ENCODE peak calls at places on chromosomes 3 and 15, in ten cellular contexts. O, R, D, A, F, W, K, H, X and E are unnamed samples.
A peak's percentile ranks its signal among the peaks of the same experiment; 100 is the strongest.

GRCh38 chr15:56927816-56928215 is 9.4 kb downstream of the TCF12 start:
- DNase-seq in D (no peak), F (no peak), O (no peak), R (no peak), X (no peak), H (no peak), A (peak; percentile 34), K (no peak), W (peak; percentile 42), E (no peak)

GRCh38 chr3:54902286-54902685 is 25.6 kb downstream of the LRTM1 start:
- DNase-seq in W (no peak), X (no peak), K (no peak), D (no peak), F (no peak), A (peak; percentile 10), R (no peak), O (no peak), H (peak; percentile 75), E (no peak)

GRCh38 chr3:55180936-55181535 is 253.2 kb upstream of the LRTM1 start:
- DNase-seq in R (no peak), A (peak; percentile 38), O (peak; percentile 63), D (peak; percentile 4), F (no peak), K (peak; percentile 21), X (no peak), H (peak; percentile 72), W (peak; percentile 60), E (no peak)

GRCh38 chr3:59127071-59127470 is 77.2 kb upstream of the CFAP20DC start:
- DNase-seq in R (no peak), O (peak; percentile 56), F (no peak), W (peak; percentile 43), K (peak; percentile 22), A (no peak), H (peak; percentile 87), D (no peak), X (no peak), E (no peak)

GRCh38 chr15:32838820-32839219 is 121.0 kb downstream of the GREM1 start:
- DNase-seq in F (peak; percentile 60), R (peak; percentile 67), H (peak; percentile 96), X (no peak), D (peak; percentile 45), K (no peak), W (no peak), O (peak; percentile 77), A (peak; percentile 79), E (no peak)

GRCh38 chr15:63560741-63561448 is 36.3 kb upstream of the FBXL22 start:
- DNase-seq in F (no peak), W (no peak), X (no peak), O (no peak), A (no peak), H (no peak), R (no peak), K (no peak), D (no peak), E (no peak)

GRCh38 chr3:159928692-159929091 is 59.9 kb upstream of the IL12A start:
- DNase-seq in W (no peak), R (no peak), F (no peak), X (no peak), O (peak; percentile 86), A (peak; percentile 88), D (no peak), H (peak; percentile 96), K (peak; percentile 94), E (no peak)

GRCh38 chr3:25820372-25820771 is 30.5 kb downstream of the OXSM start:
- DNase-seq in A (peak; percentile 76), W (no peak), K (peak; percentile 89), X (no peak), H (peak; percentile 93), F (no peak), D (no peak), R (no peak), O (peak; percentile 78), E (no peak)

GRCh38 chr15:33789141-33789540 is 179.2 kb upstream of the CHRM5 start:
- DNase-seq in R (no peak), K (no peak), H (peak; percentile 24), A (no peak), O (peak; percentile 33), X (no peak), W (no peak), D (no peak), F (no peak), E (no peak)

GRCh38 chr3:140243536-140243935 is 308.6 kb downstream of the CLSTN2 start:
- DNase-seq in X (no peak), D (no peak), H (no peak), K (no peak), F (no peak), R (no peak), W (no peak), O (no peak), A (no peak), E (no peak)